ENCODE peak calls at places on chromosomes 7 and 10, in seven cellular contexts. One of them, this sample, is unnamed.

GRCh38 chr7:41817386-41817785 is 114.5 kb upstream of the INHBA start:
- DNase-seq in ovary: no peak
- DNase-seq in right lobe of liver: no peak
- DNase-seq in PC-3: peak; percentile 30
- DNase-seq in AG04450: peak; percentile 8
- DNase-seq in hepatocyte: no peak
- DNase-seq in mammary epithelial cell: peak; percentile 93
- DNase-seq in this sample: peak; percentile 64

GRCh38 chr7:132117181-132117580 is 459.1 kb downstream of the PLXNA4 start:
- DNase-seq in AG04450: no peak
- DNase-seq in ovary: no peak
- DNase-seq in hepatocyte: peak; percentile 27
- DNase-seq in PC-3: peak; percentile 74
- DNase-seq in mammary epithelial cell: peak; percentile 80
- DNase-seq in right lobe of liver: no peak
- DNase-seq in this sample: peak; percentile 85

GRCh38 chr10:35462491-35462934 is 126.2 kb downstream of the CCNY start:
- DNase-seq in AG04450: no peak
- DNase-seq in right lobe of liver: peak; percentile 88
- DNase-seq in ovary: no peak
- DNase-seq in PC-3: no peak
- DNase-seq in mammary epithelial cell: no peak
- DNase-seq in hepatocyte: no peak
- DNase-seq in this sample: no peak

GRCh38 chr10:95814011-95814727 is 58.2 kb downstream of the ENTPD1 start:
- DNase-seq in right lobe of liver: no peak
- DNase-seq in mammary epithelial cell: peak; percentile 68
- DNase-seq in ovary: no peak
- DNase-seq in hepatocyte: no peak
- DNase-seq in AG04450: peak; percentile 59
- DNase-seq in PC-3: peak; percentile 55
- DNase-seq in this sample: peak; percentile 42

GRCh38 chr10:86644412-86645110 is 9.8 kb upstream of the OPN4 start:
- DNase-seq in mammary epithelial cell: peak; percentile 78
- DNase-seq in PC-3: no peak
- DNase-seq in hepatocyte: no peak
- DNase-seq in right lobe of liver: no peak
- DNase-seq in ovary: no peak
- DNase-seq in AG04450: no peak
- DNase-seq in this sample: no peak

GRCh38 chr10:97542169-97543024 is 30.2 kb upstream of the ANKRD2 start:
- DNase-seq in ovary: peak; percentile 79
- DNase-seq in PC-3: peak; percentile 95
- DNase-seq in AG04450: peak; percentile 81
- DNase-seq in mammary epithelial cell: peak; percentile 96
- DNase-seq in right lobe of liver: no peak
- DNase-seq in hepatocyte: peak; percentile 87
- DNase-seq in this sample: peak; percentile 94

GRCh38 chr10:78579995-78580394 is 488.8 kb upstream of the ZMIZ1 start:
- DNase-seq in PC-3: peak; percentile 51
- DNase-seq in hepatocyte: no peak
- DNase-seq in AG04450: no peak
- DNase-seq in right lobe of liver: peak; percentile 63
- DNase-seq in mammary epithelial cell: no peak
- DNase-seq in ovary: peak; percentile 80
- DNase-seq in this sample: no peak

GRCh38 chr7:64888901-64889685 is 14.0 kb upstream of the ZNF273 start:
- DNase-seq in AG04450: no peak
- DNase-seq in ovary: peak; percentile 51
- DNase-seq in mammary epithelial cell: no peak
- DNase-seq in right lobe of liver: no peak
- DNase-seq in PC-3: no peak
- DNase-seq in hepatocyte: no peak
- DNase-seq in this sample: no peak

GRCh38 chr10:60182691-60183090 is 207.0 kb downstream of the ANK3 start:
- DNase-seq in ovary: no peak
- DNase-seq in hepatocyte: no peak
- DNase-seq in AG04450: no peak
- DNase-seq in right lobe of liver: no peak
- DNase-seq in PC-3: peak; percentile 26
- DNase-seq in mammary epithelial cell: no peak
- DNase-seq in this sample: no peak

GRCh38 chr10:29386347-29386999 is 97.6 kb downstream of the LYZL1 start:
- DNase-seq in right lobe of liver: no peak
- DNase-seq in PC-3: peak; percentile 38
- DNase-seq in hepatocyte: peak; percentile 37
- DNase-seq in mammary epithelial cell: peak; percentile 11
- DNase-seq in AG04450: no peak
- DNase-seq in ovary: no peak
- DNase-seq in this sample: peak; percentile 45

GRCh38 chr10:103333934-103334520 is 16.9 kb downstream of the PCGF6 start:
- DNase-seq in AG04450: no peak
- DNase-seq in mammary epithelial cell: no peak
- DNase-seq in PC-3: peak; percentile 58
- DNase-seq in right lobe of liver: no peak
- DNase-seq in ovary: no peak
- DNase-seq in hepatocyte: peak; percentile 17
- DNase-seq in this sample: peak; percentile 32

GRCh38 chr7:36175872-36176271 is 22.8 kb downstream of the EEPD1 start:
- DNase-seq in PC-3: no peak
- DNase-seq in mammary epithelial cell: no peak
- DNase-seq in ovary: no peak
- DNase-seq in hepatocyte: no peak
- DNase-seq in right lobe of liver: no peak
- DNase-seq in AG04450: no peak
- DNase-seq in this sample: no peak

GRCh38 chr10:34022195-34022594 is 687.7 kb upstream of the NRP1 start:
- DNase-seq in right lobe of liver: no peak
- DNase-seq in mammary epithelial cell: no peak
- DNase-seq in ovary: no peak
- DNase-seq in PC-3: no peak
- DNase-seq in AG04450: no peak
- DNase-seq in hepatocyte: no peak
- DNase-seq in this sample: no peak

GRCh38 chr10:36256905-36257304 is 614.8 kb upstream of the FZD8 start:
- DNase-seq in right lobe of liver: no peak
- DNase-seq in AG04450: no peak
- DNase-seq in PC-3: peak; percentile 84
- DNase-seq in mammary epithelial cell: peak; percentile 68
- DNase-seq in hepatocyte: peak; percentile 13
- DNase-seq in ovary: no peak
- DNase-seq in this sample: no peak

GRCh38 chr7:55188590-55189446 is 170.0 kb downstream of the EGFR start:
- DNase-seq in ovary: no peak
- DNase-seq in PC-3: no peak
- DNase-seq in AG04450: no peak
- DNase-seq in right lobe of liver: no peak
- DNase-seq in mammary epithelial cell: no peak
- DNase-seq in hepatocyte: peak; percentile 83
- DNase-seq in this sample: no peak

GRCh38 chr7:55187701-55188491 is 169.1 kb downstream of the EGFR start:
- DNase-seq in right lobe of liver: no peak
- DNase-seq in mammary epithelial cell: no peak
- DNase-seq in hepatocyte: peak; percentile 54
- DNase-seq in AG04450: no peak
- DNase-seq in PC-3: no peak
- DNase-seq in ovary: peak; percentile 91
- DNase-seq in this sample: no peak

GRCh38 chr7:55190511-55191160 is 171.8 kb downstream of the EGFR start:
- DNase-seq in right lobe of liver: no peak
- DNase-seq in hepatocyte: no peak
- DNase-seq in PC-3: no peak
- DNase-seq in mammary epithelial cell: no peak
- DNase-seq in AG04450: no peak
- DNase-seq in ovary: no peak
- DNase-seq in this sample: no peak

GRCh38 chr7:55189878-55190436 is 171.1 kb downstream of the EGFR start:
- DNase-seq in mammary epithelial cell: no peak
- DNase-seq in hepatocyte: no peak
- DNase-seq in AG04450: no peak
- DNase-seq in right lobe of liver: no peak
- DNase-seq in PC-3: no peak
- DNase-seq in ovary: no peak
- DNase-seq in this sample: no peak

GRCh38 chr7:55189447-55189760 is 170.6 kb downstream of the EGFR start:
- DNase-seq in ovary: no peak
- DNase-seq in hepatocyte: peak; percentile 30
- DNase-seq in right lobe of liver: no peak
- DNase-seq in PC-3: no peak
- DNase-seq in mammary epithelial cell: no peak
- DNase-seq in AG04450: no peak
- DNase-seq in this sample: no peak
- H3K27ac ChIP-seq in ovary: no peak overlapping the region
- H3K27ac ChIP-seq in hepatocyte: peak overlapping the region; percentile 97
- H3K27ac ChIP-seq in right lobe of liver: no peak overlapping the region
- H3K27ac ChIP-seq in PC-3: no peak overlapping the region
- H3K27ac ChIP-seq in mammary epithelial cell: no peak overlapping the region
- H3K27ac ChIP-seq in AG04450: no peak overlapping the region
- H3K27ac ChIP-seq in this sample: peak overlapping the region; percentile 85

GRCh38 chr7:100826546-100827329 is 585 bp downstream of the EPHB4 start:
- DNase-seq in ovary: peak; percentile 68
- DNase-seq in right lobe of liver: peak; percentile 52
- DNase-seq in mammary epithelial cell: peak; percentile 38
- DNase-seq in AG04450: no peak
- DNase-seq in hepatocyte: no peak
- DNase-seq in PC-3: no peak
- DNase-seq in this sample: no peak

GRCh38 chr7:100829150-100829716 is 1.9 kb upstream of the EPHB4 start:
- DNase-seq in PC-3: no peak
- DNase-seq in ovary: peak; percentile 75
- DNase-seq in mammary epithelial cell: no peak
- DNase-seq in right lobe of liver: peak; percentile 88
- DNase-seq in hepatocyte: no peak
- DNase-seq in AG04450: no peak
- DNase-seq in this sample: no peak

GRCh38 chr7:100825760-100826545 is 1.4 kb downstream of the EPHB4 start:
- DNase-seq in PC-3: peak; percentile 40
- DNase-seq in hepatocyte: peak; percentile 67
- DNase-seq in AG04450: no peak
- DNase-seq in ovary: no peak
- DNase-seq in right lobe of liver: no peak
- DNase-seq in mammary epithelial cell: peak; percentile 39
- DNase-seq in this sample: peak; percentile 27

GRCh38 chr7:100825215-100825671 is 2.1 kb downstream of the EPHB4 start:
- DNase-seq in right lobe of liver: peak; percentile 51
- DNase-seq in AG04450: no peak
- DNase-seq in mammary epithelial cell: peak; percentile 41
- DNase-seq in hepatocyte: peak; percentile 38
- DNase-seq in ovary: peak; percentile 55
- DNase-seq in PC-3: peak; percentile 58
- DNase-seq in this sample: peak; percentile 36

DNA sequence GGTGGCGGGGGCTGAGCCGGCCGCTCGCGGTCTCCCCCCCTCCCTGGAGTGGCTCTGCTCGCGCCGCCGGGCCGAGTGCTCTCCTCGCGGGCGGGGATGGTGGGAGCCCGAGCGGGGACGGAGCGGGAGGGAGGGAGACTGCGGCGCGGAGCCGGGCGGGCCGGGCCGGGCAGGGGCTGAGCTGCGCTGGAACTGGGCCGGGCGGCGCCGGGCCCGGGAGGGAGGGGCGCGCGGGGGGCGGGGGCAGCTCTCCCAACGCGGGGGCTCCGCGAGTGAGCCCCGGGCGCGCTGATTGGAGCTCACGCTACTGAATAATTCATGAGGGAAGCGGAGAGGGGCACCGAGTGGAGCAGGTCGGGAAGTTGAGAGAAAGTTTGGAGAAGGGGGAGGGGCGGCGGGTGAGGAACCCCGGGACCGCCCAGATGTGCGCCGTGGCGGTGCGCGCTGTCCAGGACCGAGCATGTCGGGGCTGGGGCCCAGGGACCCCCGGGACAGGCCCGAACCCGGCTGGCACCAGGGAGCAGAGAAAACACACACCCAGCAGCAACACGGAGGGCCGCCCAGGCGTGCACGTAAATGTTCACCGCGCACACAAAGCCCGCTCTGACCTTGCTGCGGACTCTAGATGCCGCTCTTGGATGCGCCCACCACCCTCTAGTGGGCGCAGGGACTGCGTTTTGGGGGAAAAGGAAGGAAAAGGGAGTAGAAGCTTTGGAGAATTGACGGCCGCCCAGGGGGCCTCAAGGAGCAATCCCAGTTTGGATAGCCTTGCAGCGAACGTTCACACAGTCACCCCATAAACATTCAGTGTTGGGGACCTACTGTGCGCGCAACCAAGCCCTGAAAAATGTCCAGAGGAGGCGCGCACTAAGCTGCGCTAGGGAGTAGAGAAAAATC is at the start of gene EPHB4:
- DNase-seq in hepatocyte: peak; percentile 91
- DNase-seq in right lobe of liver: peak; percentile 96
- DNase-seq in ovary: peak; percentile 93
- DNase-seq in PC-3: peak; percentile 84
- DNase-seq in AG04450: peak; percentile 72
- DNase-seq in mammary epithelial cell: peak; percentile 79
- DNase-seq in this sample: peak; percentile 59
- TF ChIP-seq CTCF in hepatocyte: peak; percentile 63
- TF ChIP-seq CTCF in right lobe of liver: peak; percentile 36
- TF ChIP-seq CTCF in ovary: peak; percentile 15
- TF ChIP-seq CTCF in PC-3: peak; percentile 62
- TF ChIP-seq CTCF in AG04450: peak; percentile 73
- TF ChIP-seq CTCF in mammary epithelial cell: no peak
- TF ChIP-seq CTCF in this sample: peak; percentile 65

DNA sequence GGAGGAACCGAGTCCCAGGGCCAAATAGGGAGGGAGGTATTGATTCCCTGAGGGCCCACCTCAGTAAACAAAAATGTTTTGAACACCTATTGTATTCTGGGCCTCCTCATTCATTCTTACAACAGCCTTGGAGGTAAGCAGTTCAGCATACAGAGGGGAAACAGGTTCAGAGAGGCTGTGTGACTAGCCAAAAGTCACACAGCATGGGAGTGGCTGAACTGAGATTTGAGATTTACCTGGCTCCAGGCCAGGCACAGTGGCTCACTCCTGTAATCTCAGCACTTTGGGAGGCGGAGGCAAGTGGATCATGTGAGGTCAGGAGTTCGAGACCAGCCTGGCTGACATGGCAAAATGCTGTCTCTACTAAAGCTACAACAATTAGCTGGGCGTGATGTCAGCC is 107.2 kb downstream of the TMEM130 start:
- DNase-seq in mammary epithelial cell: no peak
- DNase-seq in ovary: no peak
- DNase-seq in PC-3: no peak
- DNase-seq in hepatocyte: no peak
- DNase-seq in AG04450: no peak
- DNase-seq in right lobe of liver: no peak
- DNase-seq in this sample: no peak
- H3K27ac ChIP-seq in mammary epithelial cell: no peak overlapping the region
- H3K27ac ChIP-seq in ovary: no peak overlapping the region
- H3K27ac ChIP-seq in PC-3: no peak overlapping the region
- H3K27ac ChIP-seq in hepatocyte: no peak overlapping the region
- H3K27ac ChIP-seq in AG04450: no peak overlapping the region
- H3K27ac ChIP-seq in right lobe of liver: no peak overlapping the region
- H3K27ac ChIP-seq in this sample: no peak overlapping the region

DNA sequence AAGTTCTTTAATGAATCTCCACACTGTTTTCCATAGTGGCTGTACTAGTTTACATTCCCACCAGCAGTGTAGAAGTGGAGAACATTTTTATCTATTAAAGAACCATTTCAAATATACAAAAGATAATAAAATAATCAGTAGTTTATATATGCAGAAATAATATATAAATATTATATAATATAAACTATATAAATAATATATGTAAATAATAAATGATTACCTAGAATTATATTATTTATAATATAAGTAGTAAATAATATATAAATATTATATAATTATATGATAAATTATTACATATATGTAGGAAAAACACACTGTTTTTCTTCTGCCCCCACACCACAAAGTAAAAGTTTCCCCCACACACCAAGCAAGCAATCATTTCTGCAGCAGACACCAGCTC is 83.5 kb upstream of the NEUROD6 start:
- DNase-seq in mammary epithelial cell: no peak
- DNase-seq in AG04450: no peak
- DNase-seq in hepatocyte: no peak
- DNase-seq in right lobe of liver: no peak
- DNase-seq in ovary: no peak
- DNase-seq in PC-3: no peak
- DNase-seq in this sample: no peak
- TF ChIP-seq CTCF in mammary epithelial cell: no peak
- TF ChIP-seq CTCF in AG04450: no peak
- TF ChIP-seq CTCF in hepatocyte: no peak
- TF ChIP-seq CTCF in right lobe of liver: no peak
- TF ChIP-seq CTCF in ovary: no peak
- TF ChIP-seq CTCF in PC-3: no peak
- TF ChIP-seq CTCF in this sample: no peak

This sample was measured in RWPE1.